ENCODE peak calls at places on chromosomes 3 and 15, in nine cellular contexts. H is fibroblast of lung; K is lung; R is fibroblast of gingiva; P is stimulated activated CD4-positive, alpha-beta T cell treated with anti-CD3 and anti-CD28 coated beads, Interleukin-15, amount 100 ng/mL, for 1 hour; Y is mucosa of descending colon; E is nucleus accumbens; W is NCI-H1436; V is HEK293T. Q is an unnamed sample.

GRCh38 chr3:66803706-66804496 is 194.2 kb upstream of the KBTBD8 start:
- DNase-seq in H (no peak), K (no peak), R (no peak), P (no peak), Y (no peak), E (no peak), W (no peak), V (no peak), Q (no peak)

GRCh38 chr3:42749753-42750231 is 23.3 kb downstream of the CCDC13 start:
- DNase-seq in H (no peak), K (no peak), R (peak), P (no peak), Y (no peak), E (no peak), W (no peak), V (no peak), Q (no peak)

GRCh38 chr3:98587654-98588532 is 5.5 kb downstream of the CPOX start:
- DNase-seq in H (no peak), K (no peak), R (peak), P (no peak), Y (no peak), E (no peak), W (no peak), V (no peak), Q (no peak)

GRCh38 chr3:101223016-101223415 is 97.4 kb downstream of the IMPG2 start:
- DNase-seq in H (no peak), K (no peak), R (no peak), P (no peak), Y (no peak), E (no peak), W (no peak), V (no peak), Q (no peak)

GRCh38 chr15:68054658-68055223 is 626 bp downstream of the PIAS1 start:
- DNase-seq in H (peak), K (peak), R (peak), P (no peak), Y (peak), E (no peak), W (no peak), V (peak), Q (peak)

GRCh38 chr15:62809106-62809967 is 233.2 kb upstream of the TPM1 start:
- DNase-seq in H (peak), K (no peak), R (no peak), P (no peak), Y (no peak), E (no peak), W (no peak), V (no peak), Q (no peak)

GRCh38 chr15:96180062-96180745 is 150.3 kb upstream of the NR2F2 start:
- DNase-seq in H (no peak), K (no peak), R (no peak), P (no peak), Y (no peak), E (no peak), W (no peak), V (no peak), Q (no peak)

GRCh38 chr3:81451611-81452010 is 309.8 kb downstream of the GBE1 start:
- DNase-seq in H (peak), K (no peak), R (peak), P (no peak), Y (no peak), E (no peak), W (no peak), V (no peak), Q (no peak)

GRCh38 chr3:100893590-100893989 is 99.6 kb downstream of the ABI3BP start:
- DNase-seq in H (peak), K (no peak), R (peak), P (no peak), Y (peak), E (no peak), W (no peak), V (peak), Q (peak)

GRCh38 chr3:160098261-160098908 is 109.8 kb downstream of the IL12A start:
- DNase-seq in H (no peak), K (peak), R (no peak), P (no peak), Y (no peak), E (no peak), W (no peak), V (no peak), Q (no peak)

GRCh38 chr3:87145553-87145952 is 81.6 kb upstream of the CHMP2B start:
- DNase-seq in H (no peak), K (no peak), R (no peak), P (no peak), Y (no peak), E (no peak), W (no peak), V (no peak), Q (peak)

GRCh38 chr3:61855211-61855610 is 293.8 kb downstream of the PTPRG start:
- DNase-seq in H (peak), K (no peak), R (peak), P (no peak), Y (no peak), E (no peak), W (no peak), V (no peak), Q (no peak)

GRCh38 chr3:129312671-129313414 is 34.2 kb downstream of the HMCES start:
- DNase-seq in H (no peak), K (no peak), R (peak), P (no peak), Y (no peak), E (no peak), W (peak), V (no peak), Q (no peak)

GRCh38 chr3:107429330-107430181 is 52.3 kb downstream of the CCDC54 start:
- DNase-seq in H (peak), K (peak), R (peak), P (peak), Y (peak), E (no peak), W (peak), V (peak), Q (peak)

GRCh38 chr3:31785734-31786133 is 195.3 kb downstream of the OSBPL10 start:
- DNase-seq in H (no peak), K (no peak), R (no peak), P (no peak), Y (no peak), E (no peak), W (no peak), V (no peak), Q (no peak)

GRCh38 chr3:64163019-64163754 is 62.1 kb downstream of the PRICKLE2 start:
- DNase-seq in H (no peak), K (no peak), R (no peak), P (no peak), Y (no peak), E (no peak), W (no peak), V (no peak), Q (no peak)

GRCh38 chr3:111735271-111735758 is 123.8 kb upstream of the PHLDB2 start:
- DNase-seq in H (peak), K (no peak), R (peak), P (no peak), Y (no peak), E (no peak), W (no peak), V (no peak), Q (no peak)

GRCh38 chr3:13497386-13497785 is 17.3 kb downstream of the HDAC11 start:
- DNase-seq in H (peak), K (no peak), R (peak), P (no peak), Y (no peak), E (no peak), W (no peak), V (no peak), Q (no peak)

GRCh38 chr3:191198480-191198879 is 561 bp upstream of the OSTN start:
- DNase-seq in H (no peak), K (no peak), R (no peak), P (no peak), Y (no peak), E (no peak), W (no peak), V (no peak), Q (no peak)

GRCh38 chr15:65416845-65417416 is 5.8 kb downstream of the IGDCC4 start:
- DNase-seq in H (peak), K (no peak), R (no peak), P (no peak), Y (no peak), E (no peak), W (no peak), V (no peak), Q (no peak)

GRCh38 chr15:92780816-92781215 is 119.3 kb upstream of the CHD2 start:
- DNase-seq in H (no peak), K (no peak), R (no peak), P (no peak), Y (no peak), E (no peak), W (peak), V (no peak), Q (no peak)

GRCh38 chr15:57505949-57506391 is 85.7 kb upstream of the MYZAP start:
- DNase-seq in H (peak), K (peak), R (no peak), P (no peak), Y (peak), E (no peak), W (no peak), V (no peak), Q (peak)

GRCh38 chr3:105423392-105423791 is 56.7 kb downstream of the ALCAM start:
- DNase-seq in H (peak), K (no peak), R (peak), P (no peak), Y (no peak), E (no peak), W (no peak), V (no peak), Q (no peak)

GRCh38 chr15:38176696-38177095 is 75.9 kb upstream of the SPRED1 start:
- DNase-seq in H (no peak), K (no peak), R (peak), P (no peak), Y (no peak), E (no peak), W (no peak), V (no peak), Q (no peak)

GRCh38 chr3:9715764-9716437 is 12.3 kb downstream of the CPNE9 start:
- DNase-seq in H (peak), K (peak), R (peak), P (no peak), Y (peak), E (peak), W (no peak), V (peak), Q (peak)

GRCh38 chr3:4983739-4984510 is 4.7 kb downstream of the BHLHE40 start:
- DNase-seq in H (peak), K (no peak), R (peak), P (peak), Y (peak), E (no peak), W (no peak), V (no peak), Q (peak)

GRCh38 chr3:9149566-9149965 is 99.9 kb downstream of the SRGAP3 start:
- DNase-seq in H (no peak), K (no peak), R (no peak), P (no peak), Y (no peak), E (no peak), W (no peak), V (no peak), Q (no peak)

GRCh38 chr3:46668591-46668990 is 24.9 kb downstream of the ALS2CL start:
- DNase-seq in H (no peak), K (no peak), R (no peak), P (no peak), Y (no peak), E (no peak), W (no peak), V (no peak), Q (peak)

GRCh38 chr3:146274833-146275232 is 23.9 kb upstream of the PLSCR4 start:
- DNase-seq in H (peak), K (no peak), R (peak), P (no peak), Y (no peak), E (no peak), W (no peak), V (no peak), Q (no peak)

GRCh38 chr3:3127432-3128010 is 781 bp downstream of the TRNT1 start:
- DNase-seq in H (peak), K (no peak), R (no peak), P (no peak), Y (no peak), E (no peak), W (no peak), V (no peak), Q (no peak)

GRCh38 chr15:79816565-79816964 is 80.2 kb downstream of the MTHFS start:
- DNase-seq in H (no peak), K (no peak), R (no peak), P (no peak), Y (no peak), E (no peak), W (no peak), V (no peak), Q (no peak)

GRCh38 chr15:99425666-99426301 is 140.0 kb upstream of the MEF2A start:
- DNase-seq in H (no peak), K (no peak), R (no peak), P (no peak), Y (peak), E (no peak), W (no peak), V (no peak), Q (peak)

GRCh38 chr3:119628816-119629445 is 31.2 kb downstream of the PLA1A start:
- DNase-seq in H (peak), K (no peak), R (peak), P (no peak), Y (no peak), E (no peak), W (no peak), V (no peak), Q (no peak)

GRCh38 chr15:65902373-65902772 is 33.1 kb downstream of the RAB11A start:
- DNase-seq in H (no peak), K (peak), R (no peak), P (no peak), Y (peak), E (no peak), W (peak), V (no peak), Q (peak)

GRCh38 chr3:57065588-57065987 is 5.1 kb downstream of the SPATA12 start:
- DNase-seq in H (peak), K (no peak), R (no peak), P (no peak), Y (no peak), E (no peak), W (no peak), V (peak), Q (no peak)

GRCh38 chr3:130834476-130834875 is 59.4 kb upstream of the ATP2C1 start:
- DNase-seq in H (peak), K (no peak), R (peak), P (no peak), Y (no peak), E (no peak), W (no peak), V (no peak), Q (no peak)

GRCh38 chr3:128322030-128323022 is 144.4 kb downstream of the DNAJB8 start:
- DNase-seq in H (peak), K (no peak), R (peak), P (peak), Y (peak), E (no peak), W (peak), V (peak), Q (peak)

Q was measured in transverse colon.